ENCODE peak calls at places on chromosomes 7 and 10, in seven cellular contexts. S, J, Y, W, I, C and U are unnamed samples.

GRCh38 chr10:78451592-78451991 is 417.9 kb downstream of the RPS24 start:
- DNase-seq in S (no peak), J (peak), Y (no peak), W (no peak), I (no peak), C (no peak), U (no peak)

GRCh38 chr10:68135922-68136718 is 26.8 kb downstream of the MYPN start:
- DNase-seq in S (no peak), J (no peak), Y (no peak), W (peak), I (peak), C (no peak), U (no peak)

GRCh38 chr10:77104459-77104980 is 533.1 kb downstream of the KCNMA1 start:
- DNase-seq in S (no peak), J (peak), Y (no peak), W (peak), I (no peak), C (no peak), U (no peak)

GRCh38 chr10:125786547-125786946 is 10.9 kb upstream of the MMP21 start:
- DNase-seq in S (no peak), J (no peak), Y (no peak), W (no peak), I (no peak), C (no peak), U (no peak)

GRCh38 chr7:154598405-154598804 is 404.5 kb downstream of the PAXIP1 start:
- DNase-seq in S (no peak), J (no peak), Y (no peak), W (no peak), I (no peak), C (no peak), U (no peak)

GRCh38 chr7:29342761-29343160 is 148.2 kb downstream of the CHN2 start:
- DNase-seq in S (no peak), J (no peak), Y (peak), W (peak), I (no peak), C (no peak), U (no peak)

GRCh38 chr7:126574276-126574675 is 678.5 kb downstream of the GRM8 start:
- DNase-seq in S (no peak), J (no peak), Y (no peak), W (peak), I (no peak), C (no peak), U (no peak)

GRCh38 chr7:101121996-101122932 is 4.6 kb upstream of the SERPINE1 start:
- DNase-seq in S (peak), J (peak), Y (peak), W (peak), I (peak), C (no peak), U (peak)

GRCh38 chr10:95499482-95499989 is 61.6 kb downstream of the SORBS1 start:
- DNase-seq in S (no peak), J (no peak), Y (no peak), W (no peak), I (no peak), C (no peak), U (no peak)

GRCh38 chr10:132471484-132471883 is 66.1 kb upstream of the INPP5A start:
- DNase-seq in S (no peak), J (no peak), Y (no peak), W (no peak), I (no peak), C (no peak), U (no peak)

GRCh38 chr10:126468876-126469643 is 80.8 kb upstream of the ADAM12 start:
- DNase-seq in S (no peak), J (no peak), Y (no peak), W (peak), I (no peak), C (no peak), U (no peak)

GRCh38 chr7:117171106-117171505 is 151.8 kb downstream of the WNT2 start:
- DNase-seq in S (no peak), J (no peak), Y (no peak), W (no peak), I (no peak), C (no peak), U (peak)

GRCh38 chr7:12827920-12828319 is 140.5 kb downstream of the ARL4A start:
- DNase-seq in S (no peak), J (no peak), Y (no peak), W (no peak), I (no peak), C (no peak), U (no peak)

GRCh38 chr10:5654218-5654755 is 12.1 kb downstream of the ASB13 start:
- DNase-seq in S (no peak), J (no peak), Y (no peak), W (no peak), I (no peak), C (no peak), U (no peak)

GRCh38 chr10:102114861-102115618 is 5.1 kb downstream of the LDB1 start:
- DNase-seq in S (peak), J (peak), Y (peak), W (peak), I (peak), C (peak), U (peak)

GRCh38 chr7:50970092-50970491 is 187.4 kb upstream of the GRB10 start:
- DNase-seq in S (no peak), J (no peak), Y (no peak), W (no peak), I (no peak), C (no peak), U (no peak)

GRCh38 chr7:140645166-140645565 is 4.6 kb upstream of the DENND2A start:
- DNase-seq in S (peak), J (peak), Y (peak), W (no peak), I (no peak), C (no peak), U (no peak)

GRCh38 chr10:43931308-43931930 is 282.7 kb upstream of the ZNF32 start:
- DNase-seq in S (no peak), J (no peak), Y (no peak), W (peak), I (no peak), C (no peak), U (no peak)

GRCh38 chr7:22454446-22454845 is 45.5 kb downstream of the STEAP1B start:
- DNase-seq in S (no peak), J (no peak), Y (no peak), W (no peak), I (no peak), C (no peak), U (no peak)

GRCh38 chr10:71848325-71849277 is 2.5 kb downstream of the PSAP start:
- DNase-seq in S (no peak), J (no peak), Y (peak), W (no peak), I (no peak), C (no peak), U (no peak)

GRCh38 chr7:106609416-106609815 is 51.5 kb downstream of the CCDC71L start:
- DNase-seq in S (no peak), J (no peak), Y (no peak), W (peak), I (no peak), C (no peak), U (no peak)

GRCh38 chr10:43339136-43339535 is 32.3 kb upstream of the FXYD4 start:
- DNase-seq in S (no peak), J (no peak), Y (no peak), W (no peak), I (no peak), C (no peak), U (no peak)

GRCh38 chr10:31759816-31760626 is 168.6 kb downstream of the ARHGAP12 start:
- DNase-seq in S (peak), J (peak), Y (peak), W (peak), I (peak), C (peak), U (peak)

GRCh38 chr7:120190109-120190508 is 82.9 kb upstream of the KCND2 start:
- DNase-seq in S (no peak), J (no peak), Y (no peak), W (no peak), I (no peak), C (no peak), U (no peak)

GRCh38 chr7:5637415-5637814 is 144.0 kb downstream of the RNF216 start:
- DNase-seq in S (no peak), J (no peak), Y (no peak), W (no peak), I (no peak), C (no peak), U (no peak)

GRCh38 chr10:92590623-92591549 is 2.0 kb upstream of the KIF11 start:
- DNase-seq in S (peak), J (peak), Y (peak), W (peak), I (peak), C (no peak), U (peak)

GRCh38 chr7:83429493-83429892 is 219.4 kb downstream of the SEMA3E start:
- DNase-seq in S (no peak), J (no peak), Y (no peak), W (peak), I (no peak), C (no peak), U (no peak)

GRCh38 chr10:132637477-132638129 is 100.0 kb downstream of the INPP5A start:
- DNase-seq in S (peak), J (peak), Y (peak), W (peak), I (peak), C (no peak), U (peak)

GRCh38 chr7:74043523-74043951 is 15.6 kb downstream of the ELN start:
- DNase-seq in S (no peak), J (peak), Y (no peak), W (no peak), I (no peak), C (no peak), U (no peak)

GRCh38 chr7:106767498-106768323 is 97.4 kb upstream of the PIK3CG start:
- DNase-seq in S (no peak), J (no peak), Y (peak), W (peak), I (peak), C (no peak), U (no peak)

GRCh38 chr7:146960747-146961416 is 844.3 kb downstream of the CNTNAP2 start:
- DNase-seq in S (no peak), J (no peak), Y (no peak), W (no peak), I (no peak), C (no peak), U (peak)

GRCh38 chr7:138549082-138549481 is 89.0 kb downstream of the TRIM24 start:
- DNase-seq in S (no peak), J (no peak), Y (no peak), W (no peak), I (no peak), C (no peak), U (no peak)

GRCh38 chr7:151963895-151964870 is 7.9 kb downstream of the GALNTL5 start:
- DNase-seq in S (no peak), J (no peak), Y (no peak), W (no peak), I (no peak), C (no peak), U (no peak)

GRCh38 chr10:79378647-79379511 is 31.6 kb downstream of the PPIF start:
- DNase-seq in S (no peak), J (no peak), Y (no peak), W (no peak), I (no peak), C (no peak), U (peak)

GRCh38 chr7:88262562-88262961 is 42.7 kb upstream of the SRI start:
- DNase-seq in S (no peak), J (no peak), Y (no peak), W (no peak), I (no peak), C (no peak), U (no peak)

GRCh38 chr7:1662767-1663166 is 7.3 kb upstream of the ELFN1 start:
- DNase-seq in S (no peak), J (peak), Y (no peak), W (no peak), I (no peak), C (no peak), U (peak)

GRCh38 chr7:31308642-31309041 is 31.9 kb downstream of the NEUROD6 start:
- DNase-seq in S (no peak), J (no peak), Y (no peak), W (no peak), I (no peak), C (no peak), U (no peak)

GRCh38 chr10:26556756-26557640 is 118.9 kb downstream of the APBB1IP start:
- DNase-seq in S (peak), J (no peak), Y (peak), W (peak), I (peak), C (no peak), U (no peak)